ENCODE peak calls at places on chromosomes 5 and 9, in seven cellular contexts. F, Q, V, C, G, Z and A are unnamed samples.

GRCh38 chr9:131630206-131630831 is 85.0 kb downstream of the PRRT1B start:
- DNase-seq in F (no peak), Q (peak), V (no peak), C (no peak), G (no peak), Z (no peak), A (no peak)

GRCh38 chr5:178340187-178340586 is 107.6 kb upstream of the PHYKPL start:
- DNase-seq in F (no peak), Q (no peak), V (no peak), C (no peak), G (no peak), Z (no peak), A (no peak)

GRCh38 chr5:168916266-168916665 is 337.1 kb upstream of the PANK3 start:
- DNase-seq in F (no peak), Q (no peak), V (peak), C (no peak), G (peak), Z (no peak), A (no peak)

GRCh38 chr9:75085640-75086039 is 2.3 kb downstream of the NMRK1 start:
- DNase-seq in F (no peak), Q (no peak), V (no peak), C (no peak), G (no peak), Z (no peak), A (no peak)

GRCh38 chr5:178490935-178491632 is 99.1 kb downstream of the COL23A1 start:
- DNase-seq in F (no peak), Q (no peak), V (no peak), C (no peak), G (no peak), Z (no peak), A (no peak)

GRCh38 chr9:111098661-111099060 is 60.4 kb upstream of the LPAR1 start:
- DNase-seq in F (no peak), Q (no peak), V (no peak), C (no peak), G (no peak), Z (no peak), A (no peak)

GRCh38 chr9:116572095-116572748 is 114.9 kb upstream of the TRIM32 start:
- DNase-seq in F (peak), Q (no peak), V (peak), C (peak), G (peak), Z (peak), A (peak)

GRCh38 chr9:91253488-91253887 is 108.2 kb downstream of the AUH start:
- DNase-seq in F (peak), Q (no peak), V (no peak), C (peak), G (no peak), Z (peak), A (no peak)

GRCh38 chr5:124133406-124133805 is 613.0 kb downstream of the ZNF608 start:
- DNase-seq in F (no peak), Q (no peak), V (no peak), C (no peak), G (no peak), Z (no peak), A (no peak)

GRCh38 chr5:17305964-17306725 is 88.7 kb downstream of the BASP1 start:
- DNase-seq in F (no peak), Q (no peak), V (no peak), C (no peak), G (no peak), Z (peak), A (peak)

GRCh38 chr5:69329905-69330489 is 2.6 kb downstream of the CCDC125 start:
- DNase-seq in F (no peak), Q (no peak), V (no peak), C (no peak), G (no peak), Z (no peak), A (peak)

GRCh38 chr5:69331528-69332445 is 814 bp downstream of the CCDC125 start:
- DNase-seq in F (no peak), Q (no peak), V (no peak), C (no peak), G (no peak), Z (peak), A (peak)

GRCh38 chr5:69326365-69326764 is 6.2 kb downstream of the CCDC125 start:
- DNase-seq in F (no peak), Q (no peak), V (no peak), C (no peak), G (no peak), Z (no peak), A (no peak)
- TF ChIP-seq JUND in F (no peak), Q (no peak), V (no peak), C (no peak), G (no peak), Z (no peak), A (no peak)

DNA sequence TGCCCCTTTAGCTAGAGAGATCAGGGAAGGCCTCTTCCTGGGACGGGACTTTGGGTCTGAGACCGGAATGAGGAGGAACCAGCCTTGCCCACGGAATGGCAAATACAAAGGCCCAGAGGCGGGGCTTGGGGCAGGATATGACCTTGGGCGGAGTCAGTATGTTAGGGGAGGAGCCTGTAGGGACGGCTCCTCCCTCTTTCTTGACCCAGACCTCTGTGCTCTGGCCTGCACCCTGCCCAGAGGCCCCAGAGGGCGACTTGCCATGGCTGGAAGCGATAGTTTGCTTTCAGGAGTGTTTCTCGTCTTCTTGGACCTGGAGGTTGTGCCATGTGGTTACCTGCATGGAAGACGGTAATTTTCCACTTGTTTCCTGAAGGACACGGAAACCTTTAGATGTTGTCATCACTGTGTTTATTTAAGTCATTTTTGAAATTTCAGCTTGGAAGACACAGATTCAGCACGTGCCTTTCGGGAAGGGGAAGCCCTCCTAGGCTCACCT is 85.6 kb downstream of the DAB2IP start:
- DNase-seq in F (peak), Q (no peak), V (peak), C (no peak), G (no peak), Z (peak), A (peak)
- TF ChIP-seq JUND in F (no peak), Q (no peak), V (no peak), C (no peak), G (no peak), Z (no peak), A (no peak)

DNA sequence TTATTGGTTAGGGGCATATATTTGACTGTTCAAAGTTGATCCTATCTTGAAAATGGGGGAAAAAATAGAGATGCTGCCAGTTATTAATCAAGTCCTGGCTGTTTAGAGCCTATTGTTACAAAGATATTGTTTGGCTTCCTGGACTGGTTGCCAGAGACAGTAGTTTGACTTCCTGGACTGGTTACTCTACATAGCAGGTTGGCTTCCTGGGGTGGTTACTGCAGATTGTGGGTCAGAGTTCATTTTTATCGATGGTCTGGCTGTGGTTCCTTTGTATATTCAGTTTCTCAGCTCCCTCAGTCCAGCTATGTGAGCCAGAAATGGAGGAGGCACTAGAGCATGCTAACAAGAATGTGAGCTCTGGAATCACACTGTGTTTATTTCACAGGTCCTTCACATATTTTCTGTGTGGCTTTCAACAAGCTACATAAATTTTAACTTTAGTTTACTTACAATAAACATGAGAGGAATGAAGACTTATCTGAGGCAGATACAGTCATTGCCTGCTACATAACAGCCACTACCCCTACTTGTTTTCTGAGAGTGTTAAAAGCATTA is 137.6 kb downstream of the TRPM3 start:
- DNase-seq in F (no peak), Q (no peak), V (no peak), C (no peak), G (no peak), Z (no peak), A (no peak)
- TF ChIP-seq JUND in F (no peak), Q (no peak), V (no peak), C (no peak), G (no peak), Z (no peak), A (no peak)

GRCh38 chr9:5288591-5288990 is 15.9 kb downstream of the RLN2 start:
- DNase-seq in F (no peak), Q (no peak), V (no peak), C (no peak), G (no peak), Z (peak), A (peak)
- TF ChIP-seq JUND in F (no peak), Q (no peak), V (no peak), C (no peak), G (no peak), Z (no peak), A (peak)